ENCODE peak calls at places on chromosome 20, in four cellular contexts. Y, C, F and R are unnamed samples.

GRCh38 chr20:17613328-17614175 is 43.7 kb downstream of the DSTN start:
- DNase-seq in Y (no peak), C (no peak), F (no peak), R (no peak)

GRCh38 chr20:56171087-56172012 is 77.2 kb upstream of the MC3R start:
- DNase-seq in Y (no peak), F (no peak), C (peak; percentile 41), R (no peak)

GRCh38 chr20:11992426-11992825 is 74.7 kb downstream of the BTBD3 start:
- DNase-seq in C (no peak), Y (no peak), F (no peak), R (no peak)

GRCh38 chr20:44215125-44215524 is 4.6 kb upstream of the OSER1 start:
- DNase-seq in F (peak; percentile 75), Y (peak; percentile 57), C (peak; percentile 78), R (peak; percentile 76)

GRCh38 chr20:23112595-23112994 is 26.5 kb upstream of the CD93 start:
- DNase-seq in F (no peak), Y (no peak), C (no peak), R (no peak)

GRCh38 chr20:51457281-51457932 is 85.1 kb downstream of the NFATC2 start:
- DNase-seq in F (no peak), C (no peak), Y (peak; percentile 40), R (no peak)

GRCh38 chr20:43676368-43676767 is 9.5 kb downstream of the MYBL2 start:
- DNase-seq in C (no peak), Y (no peak), F (no peak), R (no peak)

GRCh38 chr20:25313608-25314007 is 65.7 kb downstream of the PYGB start:
- DNase-seq in F (no peak), Y (no peak), C (no peak), R (no peak)

GRCh38 chr20:3406481-3407425 is 716 bp downstream of the DNAAF9 start:
- DNase-seq in F (peak; percentile 38), C (peak; percentile 16), Y (peak; percentile 64), R (peak; percentile 30)

GRCh38 chr20:43959079-43959919 is 44.6 kb downstream of the TOX2 start:
- DNase-seq in Y (no peak), F (peak; percentile 8), C (peak; percentile 73), R (no peak)

GRCh38 chr20:56289652-56290051 is 41.1 kb downstream of the MC3R start:
- DNase-seq in Y (no peak), C (no peak), F (no peak), R (no peak)

GRCh38 chr20:47764154-47764734 is 21.0 kb downstream of the SULF2 start:
- DNase-seq in C (no peak), Y (peak; percentile 63), F (peak; percentile 38), R (no peak)

GRCh38 chr20:62310757-62311121 is 7.9 kb downstream of the ADRM1 start:
- DNase-seq in Y (no peak), C (no peak), F (no peak), R (no peak)

GRCh38 chr20:24160563-24161355 is 172.2 kb upstream of the GGTLC1 start:
- DNase-seq in C (peak; percentile 39), Y (peak; percentile 57), F (peak; percentile 31), R (peak; percentile 66)

GRCh38 chr20:18138639-18139583 is 1.2 kb downstream of the KAT14 start:
- DNase-seq in F (peak; percentile 5), Y (no peak), C (peak; percentile 91), R (no peak)

GRCh38 chr20:44921447-44921846 is 11.6 kb downstream of the PABPC1L start:
- DNase-seq in C (no peak), Y (no peak), F (no peak), R (no peak)

GRCh38 chr20:699811-700338 is 24.3 kb upstream of the SCRT2 start:
- DNase-seq in C (no peak), F (peak; percentile 24), Y (no peak), R (peak; percentile 51)

GRCh38 chr20:57387463-57387862 is 3.7 kb upstream of the RBM38 start:
- DNase-seq in C (no peak), F (no peak), Y (no peak), R (no peak)

GRCh38 chr20:31678389-31679356 is 41.0 kb downstream of the COX4I2 start:
- DNase-seq in C (peak; percentile 86), Y (no peak), F (peak; percentile 46), R (no peak)

GRCh38 chr20:38195521-38195920 is 30.5 kb upstream of the TGM2 start:
- DNase-seq in Y (no peak), F (no peak), C (no peak), R (no peak)

DNA sequence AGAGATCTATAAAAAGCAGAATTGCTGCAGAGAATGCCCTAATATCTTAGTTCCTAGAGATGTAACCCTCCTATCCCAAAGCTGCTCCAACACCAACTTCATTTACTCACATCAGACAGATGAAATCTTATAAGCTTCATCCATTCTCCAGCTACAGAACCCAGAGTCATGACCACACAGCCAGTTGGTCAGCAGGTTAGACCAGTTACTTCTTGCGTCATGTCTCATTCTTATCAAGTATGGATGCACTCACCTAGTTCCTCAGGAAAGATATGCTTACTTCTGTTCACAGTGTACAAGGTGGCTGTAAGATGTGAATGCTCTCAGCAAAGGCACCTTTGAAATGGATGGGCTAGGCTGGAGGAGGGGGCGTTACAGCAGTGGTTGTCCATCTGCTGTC is 47.9 kb upstream of the ISM1 start:
- DNase-seq in C (no peak), Y (no peak), F (no peak), R (no peak)
- TF ChIP-seq NR3C1 in C (no peak), Y (no peak), F (no peak), R (no peak)

GRCh38 chr20:5600982-5601381 is 149.2 kb upstream of the SHLD1 start:
- DNase-seq in F (no peak), Y (no peak), C (no peak), R (no peak)
- TF ChIP-seq NR3C1 in F (no peak), Y (no peak), C (no peak), R (no peak)

GRCh38 chr20:34768105-34768504 is 57.3 kb downstream of the NCOA6 start:
- DNase-seq in Y (no peak), F (no peak), C (no peak), R (no peak)
- TF ChIP-seq NR3C1 in Y (no peak), F (no peak), C (no peak), R (no peak)

GRCh38 chr20:63622732-63623131 is 4.2 kb downstream of the GMEB2 start:
- DNase-seq in C (no peak), Y (no peak), F (no peak), R (no peak)
- TF ChIP-seq NR3C1 in C (no peak), Y (no peak), F (no peak), R (no peak)

DNA sequence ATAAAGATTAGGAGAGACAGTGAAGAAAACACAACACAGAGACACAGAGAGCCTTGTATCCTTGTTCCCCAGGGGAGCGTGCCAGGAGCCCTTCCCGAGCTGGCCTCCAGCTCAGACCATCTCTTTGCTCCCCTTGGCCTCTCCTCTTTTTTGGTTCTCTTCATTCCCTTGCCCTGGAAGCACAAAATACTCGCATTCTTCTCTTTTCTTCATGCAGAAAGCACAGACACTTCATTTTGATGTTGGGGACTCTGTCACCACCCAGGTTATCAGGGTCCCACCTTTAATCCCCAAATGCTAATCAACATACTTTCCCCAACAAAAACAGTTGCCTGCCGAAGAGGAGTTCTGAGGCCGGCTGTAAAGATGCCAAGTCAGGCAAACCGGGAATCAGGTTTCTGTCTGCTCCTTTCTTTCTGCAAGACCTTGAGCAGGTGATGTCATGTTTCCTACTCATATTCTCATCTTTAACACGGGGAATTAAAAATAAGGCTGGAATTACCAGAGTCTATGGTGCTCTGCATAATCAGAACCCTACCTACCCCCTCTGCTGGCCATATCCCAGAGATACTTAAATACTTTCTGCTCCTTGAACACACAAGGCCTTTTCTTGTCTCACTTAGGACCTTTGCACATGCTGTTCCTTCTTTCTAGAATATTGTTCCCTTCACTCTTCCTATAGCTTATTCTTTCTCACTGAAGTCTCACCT is 21.7 kb downstream of the TGM6 start:
- DNase-seq in Y (peak; percentile 58), C (peak; percentile 34), F (no peak), R (no peak)
- TF ChIP-seq NR3C1 in Y (no peak), C (no peak), F (no peak), R (no peak)